ENCODE peak calls at places on chromosomes 12 and 14, in six cellular contexts. U is HTR-8/SVneo; C is NCI-H1105 treated with DMSO at 0.1 percent for 48 hours; Z is aorta; O is CD8-positive, alpha-beta memory T cell; Q is GM04503. M is an unnamed sample.
A peak's percentile ranks its signal among the peaks of the same experiment; 100 is the strongest.

GRCh38 chr12:54411398-54412241 is 7.4 kb downstream of the ITGA5 start:
- DNase-seq in U (peak; percentile 47), C (no peak), Z (peak; percentile 88), O (peak; percentile 61), Q (peak; percentile 99), M (peak; percentile 42)

GRCh38 chr12:42524716-42525115 is 64.8 kb downstream of the PRICKLE1 start:
- DNase-seq in U (no peak), C (no peak), Z (no peak), O (no peak), Q (no peak), M (no peak)

GRCh38 chr14:70905316-70905715 is 1.9 kb upstream of the PCNX1 start:
- DNase-seq in U (no peak), C (no peak), Z (no peak), O (no peak), Q (peak; percentile 76), M (no peak)

GRCh38 chr12:68784015-68784414 is 24.0 kb upstream of the MDM2 start:
- DNase-seq in U (no peak), C (no peak), Z (no peak), O (no peak), Q (no peak), M (no peak)

GRCh38 chr14:76981670-76982069 is 46.8 kb downstream of the IRF2BPL start:
- DNase-seq in U (no peak), C (no peak), Z (no peak), O (no peak), Q (no peak), M (no peak)

GRCh38 chr14:37061697-37062096 is 110.7 kb downstream of the SLC25A21 start:
- DNase-seq in U (no peak), C (peak; percentile 51), Z (no peak), O (no peak), Q (no peak), M (no peak)

GRCh38 chr12:51441583-51441982 is 17.0 kb downstream of the SLC4A8 start:
- DNase-seq in U (no peak), C (no peak), Z (no peak), O (no peak), Q (peak; percentile 44), M (no peak)

GRCh38 chr12:121799175-121799841 is 4.5 kb upstream of the SETD1B start:
- DNase-seq in U (peak; percentile 77), C (peak; percentile 81), Z (peak; percentile 75), O (peak; percentile 78), Q (no peak), M (peak; percentile 69)

GRCh38 chr12:19937161-19937560 is 431.2 kb upstream of the PDE3A start:
- DNase-seq in U (no peak), C (no peak), Z (no peak), O (no peak), Q (no peak), M (no peak)

M was measured in central memory CD4-positive, alpha-beta T cell.